ENCODE peak calls at places on chromosomes 3 and 15, in four cellular contexts. One of them, this sample, is unnamed.

GRCh38 chr3:127588675-127589577 is 1.6 kb downstream of the TPRA1 start:
- DNase-seq in transverse colon: no peak
- DNase-seq in breast epithelium: no peak
- DNase-seq in adrenal gland: no peak
- DNase-seq in this sample: no peak

GRCh38 chr3:124845406-124845805 is 41.8 kb downstream of the ITGB5 start:
- DNase-seq in transverse colon: peak; percentile 72
- DNase-seq in breast epithelium: no peak
- DNase-seq in adrenal gland: peak; percentile 88
- DNase-seq in this sample: no peak

GRCh38 chr3:108153451-108153981 is 62.7 kb upstream of the CD47 start:
- DNase-seq in transverse colon: peak; percentile 66
- DNase-seq in breast epithelium: no peak
- DNase-seq in adrenal gland: peak; percentile 73
- DNase-seq in this sample: peak; percentile 63

GRCh38 chr3:148873270-148873927 is 8.3 kb downstream of the CPA3 start:
- DNase-seq in transverse colon: no peak
- DNase-seq in breast epithelium: no peak
- DNase-seq in adrenal gland: no peak
- DNase-seq in this sample: peak; percentile 66

GRCh38 chr15:99732711-99733267 is 448 bp downstream of the LYSMD4 start:
- DNase-seq in transverse colon: no peak
- DNase-seq in breast epithelium: peak; percentile 24
- DNase-seq in adrenal gland: peak; percentile 62
- DNase-seq in this sample: peak; percentile 27

GRCh38 chr3:179391906-179392305 is 44.4 kb downstream of the MFN1 start:
- DNase-seq in transverse colon: no peak
- DNase-seq in breast epithelium: no peak
- DNase-seq in adrenal gland: no peak
- DNase-seq in this sample: no peak

GRCh38 chr3:71636482-71636881 is 53.0 kb upstream of the FOXP1 start:
- DNase-seq in transverse colon: no peak
- DNase-seq in breast epithelium: no peak
- DNase-seq in adrenal gland: no peak
- DNase-seq in this sample: no peak

GRCh38 chr3:20060924-20061323 is 20.7 kb downstream of the KAT2B start:
- DNase-seq in transverse colon: no peak
- DNase-seq in breast epithelium: no peak
- DNase-seq in adrenal gland: no peak
- DNase-seq in this sample: no peak

GRCh38 chr15:29821416-29822099 is 710 bp downstream of the TJP1 start:
- DNase-seq in transverse colon: peak; percentile 83
- DNase-seq in breast epithelium: peak; percentile 70
- DNase-seq in adrenal gland: peak; percentile 89
- DNase-seq in this sample: peak; percentile 91
- TF ChIP-seq POLR2A in transverse colon: peak; percentile 71
- TF ChIP-seq POLR2A in breast epithelium: peak; percentile 18
- TF ChIP-seq POLR2A in adrenal gland: peak; percentile 83
- TF ChIP-seq POLR2A in this sample: peak; percentile 91

GRCh38 chr15:75369897-75370581 is 1.6 kb upstream of the MAN2C1 start:
- DNase-seq in transverse colon: no peak
- DNase-seq in breast epithelium: no peak
- DNase-seq in adrenal gland: no peak
- DNase-seq in this sample: no peak

GRCh38 chr15:75367406-75367912 is 948 bp downstream of the MAN2C1 start:
- DNase-seq in transverse colon: no peak
- DNase-seq in breast epithelium: no peak
- DNase-seq in adrenal gland: no peak
- DNase-seq in this sample: no peak

GRCh38 chr15:75366163-75366562 is 2.2 kb downstream of the MAN2C1 start:
- DNase-seq in transverse colon: no peak
- DNase-seq in breast epithelium: no peak
- DNase-seq in adrenal gland: no peak
- DNase-seq in this sample: no peak

GRCh38 chr15:75368689-75369239 is 357 bp upstream of the MAN2C1 start:
- DNase-seq in transverse colon: peak; percentile 38
- DNase-seq in breast epithelium: no peak
- DNase-seq in adrenal gland: peak; percentile 66
- DNase-seq in this sample: no peak

DNA sequence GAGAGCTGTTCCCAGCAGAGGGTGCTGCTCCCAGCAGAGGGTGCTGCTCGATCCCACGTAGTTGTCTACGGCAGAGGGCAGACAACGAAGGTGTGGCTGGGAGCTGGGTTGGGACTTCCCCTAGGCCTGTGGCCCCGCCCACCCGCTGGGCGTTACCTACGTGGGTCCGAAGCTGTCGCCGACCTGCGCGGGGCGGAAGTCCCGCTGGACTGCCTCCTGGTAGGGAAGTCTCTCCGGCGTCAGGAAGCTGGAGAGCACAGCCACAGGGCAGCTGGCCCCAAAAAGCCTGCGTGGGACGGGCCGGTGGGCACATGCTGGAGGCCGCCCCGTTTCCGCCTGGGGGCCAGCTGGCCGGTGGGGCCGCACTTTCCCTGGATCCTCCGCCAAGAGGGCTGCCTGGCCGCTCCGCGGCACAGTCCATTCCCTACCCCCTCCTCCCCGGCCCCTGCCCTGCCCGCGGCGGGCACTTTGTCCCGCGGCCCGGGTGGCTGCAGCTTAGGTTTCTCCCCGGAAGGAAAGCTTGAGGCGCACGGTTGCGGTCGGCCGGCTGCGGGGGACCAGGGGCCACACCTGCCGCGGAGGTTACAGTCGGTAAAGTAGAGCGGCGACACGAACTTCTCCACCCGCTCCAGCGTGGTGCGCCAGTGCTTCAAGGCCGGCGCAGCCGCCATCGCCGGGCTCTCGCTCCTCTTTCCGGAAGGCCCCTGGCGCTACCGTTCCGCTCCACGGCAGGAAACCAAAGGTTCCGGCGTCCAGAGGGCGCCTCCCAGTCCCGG is at the start of gene MAN2C1:
- DNase-seq in transverse colon: peak; percentile 99
- DNase-seq in breast epithelium: peak; percentile 94
- DNase-seq in adrenal gland: peak; percentile 98
- DNase-seq in this sample: peak; percentile 98
- TF ChIP-seq POLR2A in transverse colon: peak; percentile 98
- TF ChIP-seq POLR2A in breast epithelium: no peak
- TF ChIP-seq POLR2A in adrenal gland: peak; percentile 98
- TF ChIP-seq POLR2A in this sample: peak; percentile 92

GRCh38 chr3:15332405-15333098 is at the start of gene SH3BP5:
- DNase-seq in transverse colon: peak; percentile 79
- DNase-seq in breast epithelium: peak; percentile 71
- DNase-seq in adrenal gland: peak; percentile 90
- DNase-seq in this sample: peak; percentile 74
- TF ChIP-seq POLR2A in transverse colon: no peak
- TF ChIP-seq POLR2A in breast epithelium: no peak
- TF ChIP-seq POLR2A in adrenal gland: peak; percentile 94
- TF ChIP-seq POLR2A in this sample: peak; percentile 19

GRCh38 chr15:88918738-88919137 is 5.6 kb upstream of the MFGE8 start:
- DNase-seq in transverse colon: peak; percentile 45
- DNase-seq in breast epithelium: peak; percentile 80
- DNase-seq in adrenal gland: peak; percentile 70
- DNase-seq in this sample: no peak
- TF ChIP-seq POLR2A in transverse colon: no peak
- TF ChIP-seq POLR2A in breast epithelium: no peak
- TF ChIP-seq POLR2A in adrenal gland: no peak
- TF ChIP-seq POLR2A in this sample: no peak

GRCh38 chr3:49104427-49105291 is at the start of gene QARS1:
- DNase-seq in transverse colon: peak; percentile 96
- DNase-seq in breast epithelium: peak; percentile 93
- DNase-seq in adrenal gland: peak; percentile 97
- DNase-seq in this sample: peak; percentile 93
- TF ChIP-seq POLR2A in transverse colon: peak; percentile 75
- TF ChIP-seq POLR2A in breast epithelium: no peak
- TF ChIP-seq POLR2A in adrenal gland: peak; percentile 77
- TF ChIP-seq POLR2A in this sample: peak; percentile 76

GRCh38 chr3:120599211-120599610 is 3.1 kb downstream of the NDUFB4 start:
- DNase-seq in transverse colon: no peak
- DNase-seq in breast epithelium: no peak
- DNase-seq in adrenal gland: no peak
- DNase-seq in this sample: no peak

GRCh38 chr3:120597445-120598049 is 1.4 kb downstream of the NDUFB4 start:
- DNase-seq in transverse colon: no peak
- DNase-seq in breast epithelium: no peak
- DNase-seq in adrenal gland: no peak
- DNase-seq in this sample: no peak

GRCh38 chr3:120595788-120596115 is 384 bp upstream of the NDUFB4 start:
- DNase-seq in transverse colon: no peak
- DNase-seq in breast epithelium: no peak
- DNase-seq in adrenal gland: no peak
- DNase-seq in this sample: no peak

GRCh38 chr3:120596853-120597223 is 702 bp downstream of the NDUFB4 start:
- DNase-seq in transverse colon: no peak
- DNase-seq in breast epithelium: no peak
- DNase-seq in adrenal gland: no peak
- DNase-seq in this sample: no peak

GRCh38 chr3:120596116-120596852 is at the start of gene NDUFB4:
- DNase-seq in transverse colon: peak; percentile 97
- DNase-seq in breast epithelium: peak; percentile 95
- DNase-seq in adrenal gland: peak; percentile 99
- DNase-seq in this sample: peak; percentile 99
- TF ChIP-seq POLR2A in transverse colon: peak; percentile 89
- TF ChIP-seq POLR2A in breast epithelium: peak; percentile 69
- TF ChIP-seq POLR2A in adrenal gland: peak; percentile 91
- TF ChIP-seq POLR2A in this sample: peak; percentile 71

GRCh38 chr3:101573449-101574387 is at the start of gene PCNP:
- DNase-seq in transverse colon: peak; percentile 99
- DNase-seq in breast epithelium: peak; percentile 98
- DNase-seq in adrenal gland: peak; percentile 99
- DNase-seq in this sample: peak; percentile 98
- TF ChIP-seq POLR2A in transverse colon: peak; percentile 89
- TF ChIP-seq POLR2A in breast epithelium: peak; percentile 89
- TF ChIP-seq POLR2A in adrenal gland: peak; percentile 91
- TF ChIP-seq POLR2A in this sample: peak; percentile 91

GRCh38 chr15:26866298-26867198 is at the start of gene GABRA5:
- DNase-seq in transverse colon: no peak
- DNase-seq in breast epithelium: no peak
- DNase-seq in adrenal gland: no peak
- DNase-seq in this sample: peak; percentile 25
- TF ChIP-seq POLR2A in transverse colon: no peak
- TF ChIP-seq POLR2A in breast epithelium: no peak
- TF ChIP-seq POLR2A in adrenal gland: no peak
- TF ChIP-seq POLR2A in this sample: no peak

This sample was measured in body of pancreas.